ENCODE peak calls at places on chromosomes 6 and 20, in seven cellular contexts. Z is A549, P is right lobe of liver, D is ovary, J is IMR-90, Y is body of pancreas, A is spleen. L is an unnamed sample.

GRCh38 chr6:10350720-10351119 is 64.2 kb downstream of the TFAP2A start:
- DNase-seq in D (no peak), Z (no peak), J (no peak), P (no peak), A (no peak), Y (no peak), L (no peak)

GRCh38 chr6:137749595-137750215 is 117.4 kb upstream of the TNFAIP3 start:
- DNase-seq in Z (no peak), Y (no peak), P (no peak), D (no peak), J (peak; percentile 21), A (no peak), L (no peak)

GRCh38 chr6:106608080-106608668 is 21.1 kb downstream of the RTN4IP1 start:
- DNase-seq in D (no peak), Z (peak; percentile 61), P (no peak), J (peak; percentile 49), Y (peak; percentile 37), A (no peak), L (no peak)

GRCh38 chr6:34295721-34296120 is 46.9 kb upstream of the SMIM29 start:
- DNase-seq in A (no peak), P (no peak), Y (no peak), D (no peak), J (peak; percentile 69), Z (no peak), L (peak; percentile 50)

GRCh38 chr20:44861547-44862006 is 23.9 kb upstream of the YWHAB start:
- DNase-seq in A (no peak), Y (peak; percentile 33), D (peak; percentile 49), J (peak; percentile 18), P (no peak), Z (no peak), L (peak; percentile 48)

GRCh38 chr20:15700147-15700765 is 873.0 kb downstream of the KIF16B start:
- DNase-seq in A (no peak), J (no peak), Z (no peak), P (no peak), D (no peak), Y (no peak), L (no peak)

GRCh38 chr6:122696853-122697252 is 82.7 kb upstream of the FABP7 start:
- DNase-seq in D (no peak), P (no peak), J (peak; percentile 71), A (no peak), Y (no peak), Z (peak; percentile 21), L (no peak)

GRCh38 chr20:50191566-50192363 is 1.1 kb downstream of the CEBPB start:
- DNase-seq in P (peak; percentile 59), Z (peak; percentile 75), D (peak; percentile 53), J (peak; percentile 28), Y (peak; percentile 68), A (peak; percentile 93), L (no peak)

GRCh38 chr20:11585752-11586352 is 331.8 kb upstream of the BTBD3 start:
- DNase-seq in Z (peak; percentile 32), Y (no peak), J (peak; percentile 22), P (no peak), D (no peak), A (no peak), L (no peak)

GRCh38 chr6:138795809-138796469 is at the start of gene ECT2L:
- DNase-seq in J (no peak), D (peak; percentile 61), Y (peak; percentile 35), A (peak; percentile 86), Z (no peak), P (peak; percentile 46), L (peak; percentile 52)

GRCh38 chr6:34792605-34793500 is 970 bp downstream of the BLTP3A start:
- DNase-seq in Z (peak; percentile 23), A (peak; percentile 74), P (peak; percentile 38), J (peak; percentile 55), D (peak; percentile 22), Y (peak; percentile 61), L (peak; percentile 19)

GRCh38 chr6:139912735-139913400 is 538.4 kb upstream of the CITED2 start:
- DNase-seq in P (no peak), Y (no peak), D (no peak), Z (no peak), J (no peak), A (no peak), L (no peak)

GRCh38 chr20:48051810-48052491 is 266.7 kb upstream of the SULF2 start:
- DNase-seq in J (peak; percentile 45), P (no peak), Y (no peak), A (no peak), D (no peak), Z (no peak), L (no peak)

GRCh38 chr20:48057251-48057650 is 272.0 kb upstream of the SULF2 start:
- DNase-seq in D (no peak), Z (no peak), Y (no peak), A (no peak), J (no peak), P (no peak), L (no peak)

GRCh38 chr20:48056218-48056617 is 270.9 kb upstream of the SULF2 start:
- DNase-seq in Z (no peak), P (no peak), D (no peak), J (no peak), Y (no peak), A (no peak), L (no peak)

GRCh38 chr20:48052492-48052870 is 267.2 kb upstream of the SULF2 start:
- DNase-seq in Y (no peak), Z (no peak), D (no peak), P (no peak), J (no peak), A (no peak), L (no peak)

DNA sequence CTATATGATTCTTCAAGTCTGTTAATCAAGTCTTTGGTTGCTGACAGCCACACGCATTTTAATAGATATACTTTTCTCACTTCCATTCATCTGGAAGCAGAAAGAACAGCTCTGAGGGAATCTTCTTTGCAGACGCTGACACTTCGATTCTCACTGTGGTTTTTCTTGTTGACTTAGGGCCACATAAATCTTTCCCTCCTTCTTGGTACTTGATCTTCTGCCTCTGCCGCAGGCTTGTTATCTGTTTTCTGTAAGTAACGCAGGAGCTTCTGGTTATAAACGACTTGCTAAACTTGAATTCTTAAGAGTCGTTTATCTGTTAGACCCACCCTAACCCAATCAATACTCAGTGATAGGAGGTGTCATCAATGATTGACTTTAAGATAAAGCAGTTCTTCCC is 268.8 kb upstream of the SULF2 start:
- DNase-seq in D (no peak), J (no peak), Y (no peak), Z (no peak), P (no peak), A (no peak), L (no peak)
- TF ChIP-seq POLR2A in D (no peak), J (no peak), Y (no peak), Z (no peak), P (no peak), A (no peak), L (no peak)

GRCh38 chr6:621916-622315 is 35.0 kb downstream of the HUS1B start:
- DNase-seq in J (no peak), A (no peak), Z (no peak), D (no peak), Y (no peak), P (no peak), L (no peak)

GRCh38 chr6:620166-620565 is 36.7 kb downstream of the HUS1B start:
- DNase-seq in D (no peak), J (no peak), P (no peak), A (no peak), Z (no peak), Y (no peak), L (no peak)

GRCh38 chr6:620950-621349 is 36.0 kb downstream of the HUS1B start:
- DNase-seq in P (no peak), Z (no peak), D (no peak), Y (no peak), J (no peak), A (no peak), L (no peak)

GRCh38 chr6:613981-614380 is 42.9 kb downstream of the HUS1B start:
- DNase-seq in P (no peak), J (no peak), A (no peak), Z (no peak), Y (no peak), D (no peak), L (no peak)

DNA sequence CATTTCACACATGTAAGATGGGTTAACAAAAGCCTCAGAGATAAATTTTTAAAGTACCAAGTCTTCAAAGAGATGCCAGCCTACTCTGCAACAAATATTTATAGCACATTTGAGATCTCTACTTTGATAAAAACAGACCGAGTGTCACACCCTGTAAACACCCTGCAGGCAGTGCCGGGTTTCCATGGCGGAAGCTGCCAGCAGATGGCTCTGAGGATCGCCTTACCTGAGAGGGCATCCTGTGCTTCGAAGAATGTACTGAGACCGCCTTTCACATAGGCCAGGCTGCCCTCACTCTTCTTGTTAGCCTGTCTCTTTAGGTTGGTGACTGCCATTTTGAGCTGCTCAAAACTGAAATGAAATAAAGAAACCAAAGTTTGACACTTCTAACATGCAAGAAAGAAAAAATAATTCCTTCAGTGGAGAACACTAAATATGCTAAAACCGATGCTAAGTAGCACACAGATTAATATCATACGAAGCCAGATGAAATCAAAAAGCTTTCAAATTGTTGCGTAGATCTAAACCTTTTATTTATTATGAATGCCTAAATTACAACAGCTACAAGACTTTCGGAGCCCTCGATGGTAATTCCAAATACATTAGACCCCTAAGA is 39.3 kb downstream of the HUS1B start:
- DNase-seq in J (no peak), Z (peak; percentile 3), D (no peak), A (no peak), Y (no peak), P (no peak), L (peak; percentile 54)
- TF ChIP-seq CTCF in J (no peak), Z (peak; percentile 20), D (no peak), A (no peak), Y (no peak), P (no peak), L (no peak)

DNA sequence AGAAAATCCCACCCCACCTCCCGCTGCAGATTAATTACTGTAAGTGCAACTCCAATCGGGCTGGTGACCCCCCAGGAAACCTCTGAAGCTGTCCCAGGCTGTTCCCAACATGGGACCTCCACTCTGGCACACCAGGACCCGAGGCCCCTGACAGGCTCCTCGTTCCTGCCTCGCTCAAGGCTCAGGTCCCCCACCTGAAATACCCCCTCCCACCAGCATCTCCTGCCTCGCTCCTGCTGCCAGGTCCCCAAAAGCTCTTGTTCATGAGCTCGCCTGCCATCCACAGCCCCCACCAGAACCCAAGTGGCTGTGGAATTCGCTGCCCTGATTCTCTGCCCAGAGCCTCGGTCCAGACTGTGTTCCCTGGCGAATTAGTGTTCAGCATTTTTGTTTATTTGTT is 26.1 kb downstream of the NPEPL1 start:
- DNase-seq in A (peak; percentile 54), Z (no peak), D (peak; percentile 5), Y (no peak), J (no peak), P (no peak), L (peak; percentile 1)
- H3K27ac ChIP-seq in A (no peak overlapping the region), Z (no peak overlapping the region), D (no peak overlapping the region), Y (no peak overlapping the region), J (no peak overlapping the region), P (no peak overlapping the region), L (no peak overlapping the region)

DNA sequence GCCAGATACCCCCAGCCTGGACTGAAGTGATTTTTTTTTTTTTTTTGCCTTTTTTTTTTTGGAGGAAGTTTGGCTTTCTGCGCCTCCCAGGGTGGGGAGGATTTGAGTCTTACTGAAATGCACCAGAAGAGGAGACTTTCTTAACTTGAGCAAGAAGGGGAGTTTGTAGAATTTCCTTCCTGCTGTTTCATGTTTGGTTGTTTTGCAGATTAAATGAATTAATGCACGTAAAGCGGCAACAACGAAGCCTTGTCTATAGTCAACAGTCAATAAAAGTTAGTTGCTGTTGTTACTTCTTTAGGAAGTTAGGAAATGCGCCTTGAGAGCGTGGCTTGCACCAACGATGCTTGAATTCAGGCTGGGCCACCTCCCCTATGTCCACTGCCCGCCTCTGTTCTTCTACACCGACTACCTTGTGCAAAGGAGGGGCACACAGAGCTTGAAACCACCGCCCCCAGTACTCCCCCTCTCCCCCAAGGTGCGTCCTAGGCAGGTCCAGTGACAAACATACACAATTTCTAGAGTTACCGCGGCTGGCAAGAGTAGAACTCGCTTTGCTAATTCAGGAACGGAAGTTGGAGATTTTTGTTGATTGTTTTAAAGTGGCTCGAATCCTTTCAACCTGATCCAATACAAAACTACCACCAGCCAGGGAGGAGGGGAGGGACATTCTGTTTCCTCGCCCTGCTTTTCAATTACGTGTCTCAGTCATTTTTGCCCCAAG is 828 bp upstream of the CYP24A1 start:
- DNase-seq in A (no peak), D (no peak), Z (peak; percentile 87), P (no peak), Y (no peak), J (no peak), L (no peak)
- TF ChIP-seq POLR2A in A (no peak), D (no peak), Z (no peak), P (no peak), Y (no peak), J (no peak), L (no peak)